ENCODE peak calls at places on chromosomes 2 and 18, in five cellular contexts. One of them, this sample, is unnamed.
A peak's percentile ranks its signal among the peaks of the same experiment; 100 is the strongest.

GRCh38 chr18:48352051-48352755 is 57.0 kb downstream of the ZBTB7C start:
- DNase-seq in endodermal cell: peak; percentile 38
- DNase-seq in mammary epithelial cell: no peak
- DNase-seq in ovary: no peak
- DNase-seq in CD8-positive, alpha-beta memory T cell: no peak
- DNase-seq in this sample: no peak

GRCh38 chr2:71880846-71881610 is 266.6 kb downstream of the CYP26B1 start:
- DNase-seq in endodermal cell: peak; percentile 34
- DNase-seq in mammary epithelial cell: peak; percentile 82
- DNase-seq in ovary: no peak
- DNase-seq in CD8-positive, alpha-beta memory T cell: no peak
- DNase-seq in this sample: no peak

GRCh38 chr2:10020001-10020400 is 23.3 kb upstream of the KLF11 start:
- DNase-seq in endodermal cell: no peak
- DNase-seq in mammary epithelial cell: no peak
- DNase-seq in ovary: no peak
- DNase-seq in CD8-positive, alpha-beta memory T cell: no peak
- DNase-seq in this sample: no peak

GRCh38 chr2:46364797-46365457 is 67.7 kb downstream of the EPAS1 start:
- DNase-seq in endodermal cell: peak; percentile 67
- DNase-seq in mammary epithelial cell: peak; percentile 39
- DNase-seq in ovary: no peak
- DNase-seq in CD8-positive, alpha-beta memory T cell: peak; percentile 45
- DNase-seq in this sample: peak; percentile 44

GRCh38 chr2:136444323-136444722 is 321.0 kb upstream of the THSD7B start:
- DNase-seq in endodermal cell: no peak
- DNase-seq in mammary epithelial cell: no peak
- DNase-seq in ovary: no peak
- DNase-seq in CD8-positive, alpha-beta memory T cell: no peak
- DNase-seq in this sample: no peak

GRCh38 chr18:23920054-23920453 is 94.5 kb upstream of the TTC39C start:
- DNase-seq in endodermal cell: no peak
- DNase-seq in mammary epithelial cell: peak; percentile 75
- DNase-seq in ovary: no peak
- DNase-seq in CD8-positive, alpha-beta memory T cell: no peak
- DNase-seq in this sample: no peak

GRCh38 chr2:8575011-8575750 is 106.7 kb upstream of the ID2 start:
- DNase-seq in endodermal cell: no peak
- DNase-seq in mammary epithelial cell: no peak
- DNase-seq in ovary: peak; percentile 42
- DNase-seq in CD8-positive, alpha-beta memory T cell: peak; percentile 64
- DNase-seq in this sample: no peak

GRCh38 chr2:63898839-63899238 is 57.1 kb downstream of the UGP2 start:
- DNase-seq in endodermal cell: no peak
- DNase-seq in mammary epithelial cell: no peak
- DNase-seq in ovary: no peak
- DNase-seq in CD8-positive, alpha-beta memory T cell: no peak
- DNase-seq in this sample: no peak

GRCh38 chr2:42238644-42239288 is 69.6 kb downstream of the EML4 start:
- DNase-seq in endodermal cell: peak; percentile 87
- DNase-seq in mammary epithelial cell: peak; percentile 23
- DNase-seq in ovary: no peak
- DNase-seq in CD8-positive, alpha-beta memory T cell: peak; percentile 22
- DNase-seq in this sample: no peak

GRCh38 chr2:1976112-1976511 is 231.8 kb upstream of the PXDN start:
- DNase-seq in endodermal cell: no peak
- DNase-seq in mammary epithelial cell: no peak
- DNase-seq in ovary: no peak
- DNase-seq in CD8-positive, alpha-beta memory T cell: no peak
- DNase-seq in this sample: no peak

GRCh38 chr2:124091721-124092120 is 66.6 kb downstream of the CNTNAP5 start:
- DNase-seq in endodermal cell: no peak
- DNase-seq in mammary epithelial cell: no peak
- DNase-seq in ovary: no peak
- DNase-seq in CD8-positive, alpha-beta memory T cell: no peak
- DNase-seq in this sample: no peak

GRCh38 chr2:112709703-112710102 is 11.1 kb upstream of the NT5DC4 start:
- DNase-seq in endodermal cell: no peak
- DNase-seq in mammary epithelial cell: no peak
- DNase-seq in ovary: no peak
- DNase-seq in CD8-positive, alpha-beta memory T cell: no peak
- DNase-seq in this sample: no peak

GRCh38 chr18:27615345-27615844 is 430.3 kb upstream of the CHST9 start:
- DNase-seq in endodermal cell: no peak
- DNase-seq in mammary epithelial cell: no peak
- DNase-seq in ovary: no peak
- DNase-seq in CD8-positive, alpha-beta memory T cell: no peak
- DNase-seq in this sample: no peak

GRCh38 chr2:215171151-215171550 is 32.7 kb upstream of the ABCA12 start:
- DNase-seq in endodermal cell: no peak
- DNase-seq in mammary epithelial cell: peak; percentile 19
- DNase-seq in ovary: no peak
- DNase-seq in CD8-positive, alpha-beta memory T cell: no peak
- DNase-seq in this sample: no peak
- H3K4me3 ChIP-seq in endodermal cell: no peak overlapping the region
- H3K4me3 ChIP-seq in mammary epithelial cell: peak overlapping the region; percentile 48
- H3K4me3 ChIP-seq in ovary: no peak overlapping the region
- H3K4me3 ChIP-seq in CD8-positive, alpha-beta memory T cell: peak overlapping the region; percentile 32
- H3K4me3 ChIP-seq in this sample: no peak overlapping the region

GRCh38 chr2:106168657-106169056 is 25.4 kb downstream of the UXS1 start:
- DNase-seq in endodermal cell: no peak
- DNase-seq in mammary epithelial cell: no peak
- DNase-seq in ovary: no peak
- DNase-seq in CD8-positive, alpha-beta memory T cell: no peak
- DNase-seq in this sample: no peak

GRCh38 chr2:106176446-106177110 is 17.5 kb downstream of the UXS1 start:
- DNase-seq in endodermal cell: no peak
- DNase-seq in mammary epithelial cell: no peak
- DNase-seq in ovary: no peak
- DNase-seq in CD8-positive, alpha-beta memory T cell: no peak
- DNase-seq in this sample: no peak

GRCh38 chr2:106174056-106174455 is 20.0 kb downstream of the UXS1 start:
- DNase-seq in endodermal cell: no peak
- DNase-seq in mammary epithelial cell: no peak
- DNase-seq in ovary: no peak
- DNase-seq in CD8-positive, alpha-beta memory T cell: no peak
- DNase-seq in this sample: no peak

GRCh38 chr2:106175084-106175850 is 18.8 kb downstream of the UXS1 start:
- DNase-seq in endodermal cell: no peak
- DNase-seq in mammary epithelial cell: no peak
- DNase-seq in ovary: no peak
- DNase-seq in CD8-positive, alpha-beta memory T cell: no peak
- DNase-seq in this sample: no peak

GRCh38 chr2:106172649-106173048 is 21.5 kb downstream of the UXS1 start:
- DNase-seq in endodermal cell: no peak
- DNase-seq in mammary epithelial cell: no peak
- DNase-seq in ovary: no peak
- DNase-seq in CD8-positive, alpha-beta memory T cell: no peak
- DNase-seq in this sample: no peak
- H3K4me1 ChIP-seq in endodermal cell: no peaks in the 10 kb centered on the region
- H3K4me1 ChIP-seq in mammary epithelial cell: no peaks in the 10 kb centered on the region
- H3K4me1 ChIP-seq in ovary: peaks cover 16% of the 10 kb centered on the region
- H3K4me1 ChIP-seq in CD8-positive, alpha-beta memory T cell: peaks cover 31% of the 10 kb centered on the region
- H3K4me1 ChIP-seq in this sample: peaks cover 6% of the 10 kb centered on the region

GRCh38 chr2:106129592-106129991 is 64.5 kb downstream of the UXS1 start:
- DNase-seq in endodermal cell: no peak
- DNase-seq in mammary epithelial cell: no peak
- DNase-seq in ovary: no peak
- DNase-seq in CD8-positive, alpha-beta memory T cell: no peak
- DNase-seq in this sample: no peak

GRCh38 chr2:106129150-106129549 is 65.0 kb downstream of the UXS1 start:
- DNase-seq in endodermal cell: no peak
- DNase-seq in mammary epithelial cell: no peak
- DNase-seq in ovary: no peak
- DNase-seq in CD8-positive, alpha-beta memory T cell: no peak
- DNase-seq in this sample: no peak

GRCh38 chr2:106127776-106128268 is 66.3 kb downstream of the UXS1 start:
- DNase-seq in endodermal cell: no peak
- DNase-seq in mammary epithelial cell: no peak
- DNase-seq in ovary: no peak
- DNase-seq in CD8-positive, alpha-beta memory T cell: no peak
- DNase-seq in this sample: no peak

GRCh38 chr2:106127282-106127771 is 66.8 kb downstream of the UXS1 start:
- DNase-seq in endodermal cell: no peak
- DNase-seq in mammary epithelial cell: no peak
- DNase-seq in ovary: no peak
- DNase-seq in CD8-positive, alpha-beta memory T cell: no peak
- DNase-seq in this sample: no peak

GRCh38 chr2:106130251-106130998 is 63.7 kb downstream of the UXS1 start:
- DNase-seq in endodermal cell: peak; percentile 66
- DNase-seq in mammary epithelial cell: no peak
- DNase-seq in ovary: no peak
- DNase-seq in CD8-positive, alpha-beta memory T cell: peak; percentile 18
- DNase-seq in this sample: no peak
- H3K4me3 ChIP-seq in endodermal cell: peak overlapping the region; percentile 45
- H3K4me3 ChIP-seq in mammary epithelial cell: peak overlapping the region; percentile 58
- H3K4me3 ChIP-seq in ovary: no peak overlapping the region
- H3K4me3 ChIP-seq in CD8-positive, alpha-beta memory T cell: no peak overlapping the region
- H3K4me3 ChIP-seq in this sample: no peak overlapping the region

DNA sequence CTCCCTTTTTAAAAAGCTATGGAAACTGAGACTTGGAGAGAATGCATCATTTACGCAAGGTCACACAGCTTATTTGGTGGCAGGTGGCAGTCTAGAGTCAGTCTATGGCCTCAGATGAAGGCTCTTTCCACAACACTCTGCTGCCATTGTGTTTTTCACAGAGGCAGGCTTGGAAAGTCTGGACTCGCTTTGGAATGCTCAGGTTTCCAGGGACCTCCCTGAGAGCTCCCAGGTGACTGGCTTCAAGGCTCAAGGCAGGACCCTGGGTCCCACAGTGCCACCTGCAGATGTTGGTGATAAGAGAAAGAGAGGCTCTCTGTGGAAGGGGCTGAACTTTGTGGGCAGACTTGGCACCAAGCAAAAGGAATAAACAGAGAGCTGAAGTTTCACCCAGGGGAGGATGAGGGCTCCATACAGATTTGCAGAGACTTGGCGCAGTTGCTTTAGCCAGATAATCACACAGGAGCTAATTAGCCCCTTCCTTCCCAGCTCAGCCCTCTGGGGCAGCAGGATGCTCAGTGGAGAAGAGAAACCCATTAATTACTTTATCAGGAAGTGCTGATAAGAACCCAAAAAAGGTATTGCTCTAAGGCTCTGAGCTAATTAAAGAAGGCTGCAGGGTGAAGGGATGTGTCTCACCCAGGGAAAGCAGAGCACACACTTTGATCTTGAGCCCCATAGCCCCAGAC is 103.5 kb downstream of the LBH start:
- DNase-seq in endodermal cell: peak; percentile 66
- DNase-seq in mammary epithelial cell: no peak
- DNase-seq in ovary: no peak
- DNase-seq in CD8-positive, alpha-beta memory T cell: peak; percentile 25
- DNase-seq in this sample: no peak
- H3K4me1 ChIP-seq in endodermal cell: peaks cover 19% of the 10 kb centered on the region
- H3K4me1 ChIP-seq in mammary epithelial cell: no peaks in the 10 kb centered on the region
- H3K4me1 ChIP-seq in ovary: no peaks in the 10 kb centered on the region
- H3K4me1 ChIP-seq in CD8-positive, alpha-beta memory T cell: peaks cover 71% of the 10 kb centered on the region
- H3K4me1 ChIP-seq in this sample: peaks cover 2% of the 10 kb centered on the region

GRCh38 chr2:70132244-70133126 is 45.2 kb downstream of the PCBP1 start:
- DNase-seq in endodermal cell: peak; percentile 63
- DNase-seq in mammary epithelial cell: peak; percentile 45
- DNase-seq in ovary: peak; percentile 42
- DNase-seq in CD8-positive, alpha-beta memory T cell: peak; percentile 72
- DNase-seq in this sample: no peak

GRCh38 chr2:70127920-70128444 is 40.7 kb downstream of the PCBP1 start:
- DNase-seq in endodermal cell: no peak
- DNase-seq in mammary epithelial cell: no peak
- DNase-seq in ovary: no peak
- DNase-seq in CD8-positive, alpha-beta memory T cell: no peak
- DNase-seq in this sample: no peak

GRCh38 chr2:70133521-70134348 is 46.5 kb downstream of the PCBP1 start:
- DNase-seq in endodermal cell: no peak
- DNase-seq in mammary epithelial cell: no peak
- DNase-seq in ovary: no peak
- DNase-seq in CD8-positive, alpha-beta memory T cell: peak; percentile 48
- DNase-seq in this sample: no peak

GRCh38 chr2:70133127-70133452 is 45.8 kb downstream of the PCBP1 start:
- DNase-seq in endodermal cell: no peak
- DNase-seq in mammary epithelial cell: no peak
- DNase-seq in ovary: no peak
- DNase-seq in CD8-positive, alpha-beta memory T cell: no peak
- DNase-seq in this sample: no peak
- H3K4me3 ChIP-seq in endodermal cell: no peak overlapping the region
- H3K4me3 ChIP-seq in mammary epithelial cell: no peak overlapping the region
- H3K4me3 ChIP-seq in ovary: no peak overlapping the region
- H3K4me3 ChIP-seq in CD8-positive, alpha-beta memory T cell: peak overlapping the region; percentile 57
- H3K4me3 ChIP-seq in this sample: no peak overlapping the region

GRCh38 chr2:98809116-98809515 is 78.2 kb upstream of the MGAT4A start:
- DNase-seq in endodermal cell: no peak
- DNase-seq in mammary epithelial cell: no peak
- DNase-seq in ovary: no peak
- DNase-seq in CD8-positive, alpha-beta memory T cell: no peak
- DNase-seq in this sample: no peak
- H3K4me1 ChIP-seq in endodermal cell: no peaks in the 10 kb centered on the region
- H3K4me1 ChIP-seq in mammary epithelial cell: peaks cover 36% of the 10 kb centered on the region
- H3K4me1 ChIP-seq in ovary: no peaks in the 10 kb centered on the region
- H3K4me1 ChIP-seq in CD8-positive, alpha-beta memory T cell: peaks cover 10% of the 10 kb centered on the region
- H3K4me1 ChIP-seq in this sample: peaks cover 13% of the 10 kb centered on the region

DNA sequence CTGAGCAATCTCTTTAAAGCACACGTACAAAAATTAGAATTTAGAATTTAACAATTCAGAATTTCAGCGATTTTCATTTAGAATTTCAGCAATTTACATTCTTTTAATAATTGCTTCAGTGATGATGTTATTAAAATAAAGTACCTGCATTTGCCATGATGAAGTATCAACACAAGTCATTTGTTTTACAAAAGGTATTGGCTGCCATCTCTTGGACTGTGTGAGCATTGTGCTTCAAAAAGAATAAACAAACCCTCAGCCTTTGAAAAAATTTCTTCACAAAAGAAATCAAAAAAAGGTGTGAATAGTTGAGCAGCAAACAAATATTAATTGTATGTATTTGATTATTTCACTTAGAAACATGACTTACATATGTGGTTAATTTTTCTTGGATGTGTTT is 27.1 kb upstream of the ZC3H15 start:
- DNase-seq in endodermal cell: no peak
- DNase-seq in mammary epithelial cell: peak; percentile 28
- DNase-seq in ovary: no peak
- DNase-seq in CD8-positive, alpha-beta memory T cell: no peak
- DNase-seq in this sample: no peak
- H3K4me3 ChIP-seq in endodermal cell: no peak overlapping the region
- H3K4me3 ChIP-seq in mammary epithelial cell: no peak overlapping the region
- H3K4me3 ChIP-seq in ovary: no peak overlapping the region
- H3K4me3 ChIP-seq in CD8-positive, alpha-beta memory T cell: no peak overlapping the region
- H3K4me3 ChIP-seq in this sample: no peak overlapping the region